ENCODE peak calls at places on chromosomes 1 and 21, in four cellular contexts. M, H, S and X are unnamed samples.

GRCh38 chr1:100628631-100629081 is 90.7 kb downstream of the GPR88 start:
- DNase-seq in H (no peak), M (no peak), S (no peak), X (no peak)

GRCh38 chr1:117336087-117336817 is 31.0 kb upstream of the MAN1A2 start:
- DNase-seq in H (peak; percentile 21), S (no peak), M (no peak), X (no peak)

GRCh38 chr1:59570524-59570923 is 244.2 kb upstream of the HOOK1 start:
- DNase-seq in S (no peak), H (no peak), M (no peak), X (no peak)

GRCh38 chr1:7648761-7649384 is 122.2 kb upstream of the VAMP3 start:
- DNase-seq in S (no peak), M (no peak), H (no peak), X (no peak)

GRCh38 chr1:186212574-186213224 is 162.4 kb downstream of the TPR start:
- DNase-seq in S (peak; percentile 86), M (peak; percentile 80), H (peak; percentile 44), X (no peak)

GRCh38 chr1:32989160-32989894 is 24.7 kb upstream of the RNF19B start:
- DNase-seq in S (peak; percentile 90), H (no peak), M (peak; percentile 63), X (no peak)

GRCh38 chr1:227734858-227735780 is at the start of the genes JMJD4 and SNAP47:
- DNase-seq in H (peak; percentile 97), M (peak; percentile 81), S (peak; percentile 98), X (peak; percentile 57)

GRCh38 chr1:237287876-237288517 is 246.0 kb downstream of the RYR2 start:
- DNase-seq in S (no peak), M (no peak), H (no peak), X (no peak)

GRCh38 chr1:61253059-61253735 is 170.8 kb downstream of the NFIA start:
- DNase-seq in H (no peak), S (peak; percentile 93), M (no peak), X (no peak)

GRCh38 chr1:1264868-1265272 is 8.8 kb downstream of the UBE2J2 start:
- DNase-seq in S (peak; percentile 32), H (peak; percentile 56), M (no peak), X (no peak)

GRCh38 chr1:165895451-165895871 is 68.0 kb downstream of the UCK2 start:
- DNase-seq in M (no peak), S (no peak), H (no peak), X (no peak)

GRCh38 chr1:11383553-11384169 is 95.3 kb upstream of the DISP3 start:
- DNase-seq in H (no peak), M (no peak), S (no peak), X (no peak)
- H3K4me3 ChIP-seq in H (no peak overlapping the region), M (no peak overlapping the region), S (no peak overlapping the region), X (no peak overlapping the region)

DNA sequence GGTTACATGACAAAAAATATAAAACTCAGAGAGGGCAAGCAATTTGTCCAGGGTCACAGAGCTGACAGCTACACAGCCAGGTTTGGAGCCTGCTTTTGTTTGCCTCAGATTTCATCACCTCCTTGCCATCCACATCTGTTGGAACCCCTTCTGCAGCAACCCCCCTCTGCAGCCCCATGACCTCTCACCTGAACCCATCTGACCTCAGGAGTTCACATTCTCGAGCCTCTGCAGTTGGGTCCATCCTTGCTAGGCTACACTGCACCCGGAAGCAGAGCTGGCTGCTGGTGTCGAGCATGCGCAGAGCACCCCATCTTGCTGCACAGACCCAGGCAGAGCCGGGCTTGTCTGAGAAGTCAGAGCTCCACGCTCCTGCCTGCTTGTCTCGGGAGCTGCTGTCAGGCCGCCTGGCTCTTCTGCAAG is 10.0 kb downstream of the C1QB start:
- DNase-seq in S (peak; percentile 25), M (no peak), H (no peak), X (no peak)
- TF ChIP-seq ZBTB33 in S (no peak), M (no peak), H (no peak), X (no peak)

GRCh38 chr21:33685613-33686197 is 43.4 kb downstream of the ITSN1 start:
- DNase-seq in S (no peak), H (no peak), M (no peak), X (no peak)
- H3K4me3 ChIP-seq in S (no peak overlapping the region), H (no peak overlapping the region), M (no peak overlapping the region), X (no peak overlapping the region)

GRCh38 chr1:190864013-190864610 is 386.4 kb upstream of the BRINP3 start:
- DNase-seq in H (no peak), M (no peak), S (no peak), X (no peak)
- TF ChIP-seq ZBTB33 in H (no peak), M (no peak), S (no peak), X (no peak)

GRCh38 chr1:147580200-147580557 is 38.9 kb downstream of the BCL9 start:
- DNase-seq in M (no peak), H (no peak), S (no peak), X (no peak)
- H3K4me3 ChIP-seq in M (no peak overlapping the region), H (no peak overlapping the region), S (no peak overlapping the region), X (no peak overlapping the region)

GRCh38 chr1:41161851-41162250 is 80.3 kb downstream of the SCMH1 start:
- DNase-seq in S (no peak), M (no peak), H (no peak), X (no peak)

GRCh38 chr1:41158147-41158875 is 83.8 kb downstream of the SCMH1 start:
- DNase-seq in S (peak; percentile 63), M (no peak), H (peak; percentile 35), X (no peak)

GRCh38 chr1:41160498-41161110 is 81.5 kb downstream of the SCMH1 start:
- DNase-seq in S (peak; percentile 91), H (no peak), M (no peak), X (no peak)

GRCh38 chr1:41164727-41165126 is 77.4 kb downstream of the SCMH1 start:
- DNase-seq in H (no peak), S (no peak), M (no peak), X (no peak)

DNA sequence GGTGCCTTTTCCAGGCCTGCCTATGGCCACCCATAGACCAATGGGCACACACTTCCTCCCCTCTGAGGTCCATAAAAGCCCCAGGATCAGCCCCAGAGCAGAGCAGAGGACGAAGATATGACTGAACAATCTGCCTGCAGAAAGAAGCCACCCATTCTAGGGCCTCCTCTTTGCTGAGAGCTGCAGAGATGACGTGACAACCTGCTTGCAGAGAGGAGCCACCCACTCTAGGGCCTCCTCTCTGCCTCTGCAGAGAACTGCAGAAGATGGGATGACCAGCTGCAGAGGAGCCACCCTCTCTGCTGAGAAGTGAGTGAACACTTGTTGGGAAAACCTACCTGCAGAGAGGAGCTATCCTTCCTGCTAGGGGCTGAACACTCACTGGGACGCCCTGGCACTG is 79.7 kb downstream of the SCMH1 start:
- DNase-seq in H (no peak), S (peak; percentile 11), M (no peak), X (no peak)
- TF ChIP-seq ZBTB33 in H (no peak), S (no peak), M (no peak), X (no peak)

GRCh38 chr1:222071313-222071886 is 329.5 kb upstream of the DUSP10 start:
- DNase-seq in H (no peak), S (no peak), M (no peak), X (no peak)
- H3K4me3 ChIP-seq in H (no peak overlapping the region), S (no peak overlapping the region), M (no peak overlapping the region), X (no peak overlapping the region)

GRCh38 chr1:209565759-209566678 is 17.5 kb upstream of the CAMK1G start:
- DNase-seq in M (peak; percentile 78), H (peak; percentile 69), S (peak; percentile 86), X (no peak)
- TF ChIP-seq ZBTB33 in M (no peak), H (no peak), S (no peak), X (no peak)